ENCODE peak calls at places on chromosome X, in six cellular contexts. B, D, C, G, Y and I are unnamed samples.

GRCh38 chrX:106912864-106913263 is 7.3 kb upstream of the CLDN2 start:
- DNase-seq in B (no peak), G (no peak), Y (no peak), D (no peak), C (no peak), I (no peak)

GRCh38 chrX:102684772-102685520 is 27.3 kb upstream of the GPRASP2 start:
- DNase-seq in D (no peak), G (no peak), C (no peak), Y (no peak), B (no peak), I (no peak)

GRCh38 chrX:140439455-140439854 is 65.4 kb downstream of the SOX3 start:
- DNase-seq in C (no peak), Y (peak), D (peak), G (no peak), B (no peak), I (peak)

GRCh38 chrX:46819136-46819535 is 17.7 kb upstream of the RP2 start:
- DNase-seq in G (no peak), D (no peak), B (no peak), C (no peak), Y (no peak), I (no peak)

GRCh38 chrX:1305411-1305810 is 31.2 kb upstream of the IL3RA start:
- DNase-seq in D (no peak), B (no peak), C (no peak), Y (no peak), G (no peak), I (peak)

GRCh38 chrX:29690061-29690460 is 525.3 kb upstream of the MAGEB2 start:
- DNase-seq in G (no peak), D (no peak), C (peak), Y (no peak), B (no peak), I (no peak)

GRCh38 chrX:137565921-137566745 is at the start of gene ZIC3:
- DNase-seq in G (peak), Y (peak), D (peak), C (peak), B (peak), I (no peak)

GRCh38 chrX:81259008-81259713 is 57.3 kb downstream of the SH3BGRL start:
- DNase-seq in C (no peak), G (no peak), B (no peak), D (no peak), Y (no peak), I (no peak)

GRCh38 chrX:53305996-53306937 is 24.9 kb upstream of the IQSEC2 start:
- DNase-seq in D (no peak), C (no peak), B (no peak), G (no peak), Y (no peak), I (no peak)

GRCh38 chrX:29952016-29952415 is 263.3 kb upstream of the MAGEB2 start:
- DNase-seq in C (no peak), B (no peak), D (no peak), G (no peak), Y (no peak), I (no peak)

GRCh38 chrX:69066966-69067525 is 98.2 kb downstream of the PJA1 start:
- DNase-seq in G (no peak), B (no peak), Y (peak), D (no peak), C (no peak), I (peak)

GRCh38 chrX:69158166-69159040 is 6.8 kb downstream of the PJA1 start:
- DNase-seq in B (peak), D (no peak), Y (peak), G (peak), C (peak), I (no peak)

GRCh38 chrX:56107320-56107719 is 124.8 kb upstream of the KLF8 start:
- DNase-seq in B (no peak), D (peak), G (no peak), C (no peak), Y (no peak), I (no peak)

GRCh38 chrX:55028040-55028439 is 2.7 kb downstream of the ALAS2 start:
- DNase-seq in G (no peak), Y (no peak), B (no peak), D (no peak), C (no peak), I (no peak)

GRCh38 chrX:13398839-13399238 is 79.0 kb upstream of the ATXN3L start:
- DNase-seq in D (no peak), C (no peak), G (no peak), Y (no peak), B (no peak), I (no peak)

GRCh38 chrX:120486786-120487185 is 17.7 kb upstream of the LAMP2 start:
- DNase-seq in Y (no peak), C (peak), G (no peak), B (no peak), D (no peak), I (no peak)

GRCh38 chrX:117990438-117990837 is 126.2 kb downstream of the KLHL13 start:
- DNase-seq in C (no peak), B (no peak), D (no peak), Y (no peak), G (no peak), I (no peak)

GRCh38 chrX:13196778-13197177 is 123.1 kb downstream of the ATXN3L start:
- DNase-seq in G (no peak), D (no peak), C (no peak), Y (no peak), B (no peak), I (no peak)

GRCh38 chrX:39063702-39064101 is 262.4 kb downstream of the MID1IP1 start:
- DNase-seq in B (no peak), G (no peak), Y (no peak), C (no peak), D (no peak), I (no peak)

GRCh38 chrX:39149761-39150160 is 348.5 kb downstream of the MID1IP1 start:
- DNase-seq in C (peak), Y (peak), G (peak), D (no peak), B (peak), I (peak)

GRCh38 chrX:11188664-11189063 is 77.5 kb downstream of the HCCS start:
- DNase-seq in B (no peak), D (no peak), Y (no peak), C (no peak), G (no peak), I (no peak)

GRCh38 chrX:16212436-16212835 is 45.2 kb downstream of the MAGEB17 start:
- DNase-seq in B (no peak), C (peak), D (no peak), Y (no peak), G (no peak), I (no peak)

GRCh38 chrX:44470816-44471215 is 71.8 kb downstream of the FUNDC1 start:
- DNase-seq in G (no peak), C (no peak), Y (no peak), D (no peak), B (no peak), I (no peak)

GRCh38 chrX:124720532-124720931 is 374.2 kb downstream of the SH2D1A start:
- DNase-seq in Y (no peak), C (no peak), B (no peak), G (no peak), D (no peak), I (no peak)

GRCh38 chrX:72020788-72021187 is 110.1 kb downstream of the NHSL2 start:
- DNase-seq in Y (no peak), D (no peak), C (no peak), G (no peak), B (no peak), I (no peak)

GRCh38 chrX:146435472-146435871 is 374.1 kb upstream of the CXorf51B start:
- DNase-seq in D (no peak), B (no peak), C (no peak), G (no peak), Y (no peak), I (no peak)

GRCh38 chrX:136030357-136031225 is 45.4 kb downstream of the SLC9A6 start:
- DNase-seq in C (peak), B (peak), D (no peak), G (no peak), Y (no peak), I (no peak)

GRCh38 chrX:43961699-43962098 is 11.5 kb downstream of the NDP start:
- DNase-seq in B (no peak), G (no peak), C (no peak), D (no peak), Y (no peak), I (no peak)

GRCh38 chrX:137051978-137052640 is 18.3 kb upstream of the GPR101 start:
- DNase-seq in D (peak), C (peak), Y (peak), B (peak), G (peak), I (peak)

GRCh38 chrX:134821370-134821769 is 163.1 kb upstream of the PLAC1 start:
- DNase-seq in D (no peak), B (no peak), Y (no peak), C (peak), G (no peak), I (no peak)

GRCh38 chrX:22147942-22148341 is 115.8 kb downstream of the PHEX start:
- DNase-seq in G (no peak), C (no peak), Y (no peak), B (no peak), D (no peak), I (no peak)

GRCh38 chrX:107629533-107629909 is 1.2 kb downstream of the PRPS1 start:
- DNase-seq in Y (no peak), B (no peak), D (no peak), C (peak), G (peak), I (no peak)

GRCh38 chrX:123274796-123275195 is 90.7 kb downstream of the GRIA3 start:
- DNase-seq in C (no peak), B (no peak), G (no peak), D (no peak), Y (no peak), I (no peak)

GRCh38 chrX:133323450-133323849 is 91.8 kb downstream of the GPC4 start:
- DNase-seq in G (no peak), Y (no peak), D (no peak), B (no peak), C (no peak), I (no peak)

GRCh38 chrX:149504915-149505651 is at the start of gene IDS:
- DNase-seq in D (peak), C (peak), G (peak), B (peak), Y (peak), I (peak)

DNA sequence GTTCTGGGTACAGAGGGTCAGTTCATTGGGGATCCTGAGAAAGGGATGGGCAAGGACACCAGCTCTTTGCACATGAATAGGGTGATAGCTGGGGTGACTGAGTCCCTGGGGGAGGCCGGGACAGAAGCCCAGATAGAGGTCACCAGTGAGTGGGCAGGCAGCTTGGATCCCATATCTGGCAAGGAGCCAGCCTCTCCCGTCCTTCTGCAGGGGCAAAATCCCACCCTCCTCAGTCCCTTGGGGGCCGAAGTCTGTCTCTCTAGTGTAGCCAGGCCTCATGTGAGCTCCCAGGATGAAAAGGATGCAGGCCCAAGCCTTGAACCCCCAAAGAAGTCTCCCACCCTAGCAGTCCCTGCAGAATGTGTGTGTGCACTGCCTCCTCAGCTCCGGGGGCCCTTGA is 16.9 kb upstream of the GAGE10 start:
- DNase-seq in C (no peak), Y (no peak), B (no peak), G (no peak), D (no peak), I (no peak)
- TF ChIP-seq POLR2AphosphoS5 in C (no peak), Y (no peak), B (no peak), G (no peak), D (no peak), I (no peak)

GRCh38 chrX:109629310-109629709 is 4.3 kb upstream of the KCNE5 start:
- DNase-seq in G (no peak), D (no peak), Y (no peak), B (no peak), C (peak), I (no peak)
- H3K4me3 ChIP-seq in G (no peak), D (no peak), Y (no peak), B (no peak), C (no peak), I (no peak)

GRCh38 chrX:40173662-40174593 is 76.2 kb upstream of the BCOR start:
- DNase-seq in B (peak), C (peak), G (peak), Y (peak), D (peak), I (peak)

GRCh38 chrX:40174594-40175415 is 77.0 kb upstream of the BCOR start:
- DNase-seq in C (peak), G (no peak), Y (peak), B (peak), D (peak), I (peak)

GRCh38 chrX:40176256-40176978 is 78.7 kb upstream of the BCOR start:
- DNase-seq in D (peak), G (peak), C (peak), B (peak), Y (peak), I (peak)

GRCh38 chrX:40176979-40177430 is 79.2 kb upstream of the BCOR start:
- DNase-seq in G (no peak), D (no peak), Y (no peak), C (peak), B (no peak), I (peak)

DNA sequence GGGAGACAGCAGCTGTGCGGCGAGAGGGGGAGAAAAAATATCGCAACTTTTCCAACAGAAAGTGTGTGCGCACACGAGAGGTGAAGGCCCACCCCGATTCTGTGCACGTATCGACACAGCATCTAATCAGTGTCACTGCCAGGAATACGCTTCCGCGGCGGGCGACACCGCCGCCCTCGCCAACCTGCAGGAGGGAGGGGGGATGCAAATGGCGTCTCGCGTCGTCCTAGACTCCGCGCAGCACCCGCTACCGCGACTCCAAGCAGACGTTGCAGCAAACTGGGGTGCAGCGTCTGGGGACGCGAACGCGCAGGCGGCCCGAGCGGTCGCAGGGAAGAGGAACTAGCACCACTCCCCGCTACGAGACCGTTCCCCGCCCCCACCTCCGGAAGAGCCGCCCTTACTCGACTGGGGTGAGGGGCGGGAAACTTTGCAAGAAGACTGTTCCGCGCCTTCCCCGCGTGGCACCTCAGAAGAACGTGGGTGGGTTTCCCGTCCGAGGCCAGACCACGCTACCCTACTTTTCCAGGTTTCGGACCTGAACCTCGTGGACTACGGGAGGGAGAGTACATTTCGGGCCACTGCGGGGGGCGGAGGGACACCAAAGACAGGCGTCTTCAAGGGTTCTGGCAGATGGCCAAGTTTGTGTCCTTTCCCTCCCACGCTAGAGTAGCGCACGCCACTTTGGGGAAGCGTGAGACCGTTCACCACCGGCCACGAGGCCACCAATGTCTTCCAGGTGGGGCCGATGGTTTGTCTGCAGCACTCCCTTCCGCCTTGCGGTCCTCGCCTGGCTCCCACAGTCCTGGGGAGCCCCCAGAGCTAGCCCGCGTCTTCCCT is 77.9 kb upstream of the BCOR start:
- DNase-seq in C (peak), B (peak), Y (peak), G (peak), D (peak), I (peak)
- TF ChIP-seq POLR2AphosphoS5 in C (no peak), B (peak), Y (peak), G (no peak), D (peak), I (peak)

GRCh38 chrX:77446029-77446585 is 1.1 kb upstream of the FGF16 start:
- DNase-seq in C (peak), B (peak), D (peak), Y (no peak), G (no peak), I (no peak)

GRCh38 chrX:77446840-77447239 is 349 bp upstream of the FGF16 start:
- DNase-seq in B (no peak), C (peak), Y (no peak), G (no peak), D (peak), I (no peak)

GRCh38 chrX:77448170-77448569 is 981 bp downstream of the FGF16 start:
- DNase-seq in B (no peak), D (peak), Y (no peak), C (no peak), G (no peak), I (no peak)

GRCh38 chrX:77450415-77450814 is 3.2 kb downstream of the FGF16 start:
- DNase-seq in B (no peak), D (no peak), Y (no peak), G (no peak), C (no peak), I (no peak)

DNA sequence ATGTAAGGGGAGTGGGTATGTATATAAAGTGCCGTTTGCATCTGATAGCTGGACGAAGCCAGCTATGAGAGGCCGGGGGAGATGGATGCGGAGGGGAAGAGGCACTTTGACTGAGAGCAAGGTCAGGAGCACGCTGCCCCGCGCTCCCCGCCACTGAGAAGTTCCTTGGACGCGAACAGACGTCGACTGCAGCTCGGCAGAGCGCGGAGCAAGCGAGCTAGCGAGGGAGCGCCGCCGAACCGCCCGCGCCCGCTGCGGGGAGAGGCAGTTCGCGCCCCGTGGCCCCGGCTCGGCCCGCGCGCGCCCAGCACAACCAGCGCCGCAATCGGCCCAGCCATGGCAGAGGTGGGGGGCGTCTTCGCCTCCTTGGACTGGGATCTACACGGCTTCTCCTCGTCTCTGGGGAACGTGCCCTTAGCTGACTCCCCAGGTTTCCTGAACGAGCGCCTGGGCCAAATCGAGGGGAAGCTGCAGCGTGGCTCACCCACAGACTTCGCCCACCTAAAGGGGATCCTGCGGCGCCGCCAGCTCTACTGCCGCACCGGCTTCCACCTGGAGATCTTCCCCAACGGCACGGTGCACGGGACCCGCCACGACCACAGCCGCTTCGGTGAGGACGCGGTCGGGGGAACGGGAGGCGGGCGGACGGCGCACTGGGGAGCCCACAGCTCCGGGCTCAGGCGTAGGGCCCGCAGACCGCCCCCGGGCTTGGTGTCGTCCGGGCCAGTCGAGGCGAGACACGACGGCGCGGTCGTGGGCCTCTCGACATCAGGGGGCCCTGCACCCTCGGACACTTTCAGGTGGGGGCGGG is at the start of gene FGF16:
- DNase-seq in C (peak), Y (no peak), D (peak), B (no peak), G (no peak), I (peak)
- H3K4me3 ChIP-seq in C (peak), Y (peak), D (peak), B (peak), G (peak), I (peak)

GRCh38 chrX:115344885-115345653 is 55.6 kb downstream of the LUZP4 start:
- DNase-seq in Y (peak), C (peak), G (peak), D (no peak), B (peak), I (no peak)
- TF ChIP-seq POLR2AphosphoS5 in Y (peak), C (no peak), G (peak), D (peak), B (no peak), I (peak)

GRCh38 chrX:153764786-153765137 is 713 bp downstream of the PLXNB3 start:
- DNase-seq in G (no peak), B (no peak), C (no peak), D (peak), Y (no peak), I (peak)
- H3K4me3 ChIP-seq in G (peak), B (peak), C (no peak), D (no peak), Y (peak), I (no peak)

GRCh38 chrX:154979671-154980070 is 42.9 kb downstream of the F8 start:
- DNase-seq in D (no peak), C (no peak), B (no peak), Y (no peak), G (no peak), I (no peak)
- TF ChIP-seq POLR2AphosphoS5 in D (no peak), C (no peak), B (no peak), Y (no peak), G (no peak), I (no peak)